ENCODE peak calls at places on chromosomes 12 and 14, in seven cellular contexts. One of them, this sample, is unnamed.

GRCh38 chr12:76464636-76465166 is 94.9 kb downstream of the OSBPL8 start:
- DNase-seq in GM04503: no peak
- DNase-seq in upper lobe of right lung: no peak
- DNase-seq in GF-D8: no peak
- DNase-seq in tibial artery: no peak
- DNase-seq in WTC11: no peak
- DNase-seq in KBM-7: no peak
- DNase-seq in this sample: no peak

GRCh38 chr12:43776498-43776897 is 17.7 kb downstream of the IRAK4 start:
- DNase-seq in GM04503: no peak
- DNase-seq in WTC11: no peak
- DNase-seq in KBM-7: peak
- DNase-seq in GF-D8: no peak
- DNase-seq in tibial artery: no peak
- DNase-seq in upper lobe of right lung: no peak
- DNase-seq in this sample: no peak

GRCh38 chr14:68986926-68987652 is 8.0 kb upstream of the ACTN1 start:
- DNase-seq in upper lobe of right lung: no peak
- DNase-seq in tibial artery: no peak
- DNase-seq in GF-D8: no peak
- DNase-seq in WTC11: no peak
- DNase-seq in KBM-7: no peak
- DNase-seq in GM04503: no peak
- DNase-seq in this sample: no peak

GRCh38 chr12:100339071-100339470 is 17.8 kb upstream of the SLC17A8 start:
- DNase-seq in upper lobe of right lung: no peak
- DNase-seq in GM04503: no peak
- DNase-seq in tibial artery: no peak
- DNase-seq in WTC11: no peak
- DNase-seq in GF-D8: no peak
- DNase-seq in KBM-7: no peak
- DNase-seq in this sample: no peak

GRCh38 chr12:99436584-99436983 is 211.0 kb upstream of the GARIN6 start:
- DNase-seq in WTC11: no peak
- DNase-seq in GM04503: no peak
- DNase-seq in tibial artery: no peak
- DNase-seq in GF-D8: no peak
- DNase-seq in upper lobe of right lung: no peak
- DNase-seq in KBM-7: no peak
- DNase-seq in this sample: no peak

GRCh38 chr14:105026789-105027563 is 6.1 kb upstream of the CDCA4 start:
- DNase-seq in KBM-7: peak
- DNase-seq in GM04503: no peak
- DNase-seq in WTC11: no peak
- DNase-seq in tibial artery: no peak
- DNase-seq in GF-D8: no peak
- DNase-seq in upper lobe of right lung: no peak
- DNase-seq in this sample: no peak

GRCh38 chr14:54568821-54569591 is 2.1 kb downstream of the SAMD4A start:
- DNase-seq in upper lobe of right lung: no peak
- DNase-seq in KBM-7: no peak
- DNase-seq in GF-D8: no peak
- DNase-seq in tibial artery: peak
- DNase-seq in GM04503: no peak
- DNase-seq in WTC11: no peak
- DNase-seq in this sample: no peak

GRCh38 chr12:105474672-105475071 is 144.2 kb downstream of the C12orf75 start:
- DNase-seq in tibial artery: no peak
- DNase-seq in WTC11: no peak
- DNase-seq in GF-D8: no peak
- DNase-seq in KBM-7: peak
- DNase-seq in GM04503: no peak
- DNase-seq in upper lobe of right lung: no peak
- DNase-seq in this sample: no peak

GRCh38 chr12:62817556-62818271 is 117.2 kb downstream of the PPM1H start:
- DNase-seq in KBM-7: peak
- DNase-seq in GF-D8: no peak
- DNase-seq in upper lobe of right lung: no peak
- DNase-seq in tibial artery: no peak
- DNase-seq in WTC11: no peak
- DNase-seq in GM04503: no peak
- DNase-seq in this sample: no peak

GRCh38 chr12:101697930-101698781 is 716 bp downstream of the CHPT1 start:
- DNase-seq in tibial artery: peak
- DNase-seq in GM04503: no peak
- DNase-seq in GF-D8: peak
- DNase-seq in KBM-7: peak
- DNase-seq in WTC11: no peak
- DNase-seq in upper lobe of right lung: peak
- DNase-seq in this sample: peak

GRCh38 chr12:4643747-4644146 is 5.1 kb downstream of the AKAP3 start:
- DNase-seq in KBM-7: no peak
- DNase-seq in GM04503: no peak
- DNase-seq in upper lobe of right lung: no peak
- DNase-seq in tibial artery: no peak
- DNase-seq in GF-D8: no peak
- DNase-seq in WTC11: no peak
- DNase-seq in this sample: no peak

GRCh38 chr14:50452979-50453705 is 56.5 kb upstream of the CDKL1 start:
- DNase-seq in tibial artery: no peak
- DNase-seq in GF-D8: no peak
- DNase-seq in GM04503: peak
- DNase-seq in upper lobe of right lung: no peak
- DNase-seq in KBM-7: no peak
- DNase-seq in WTC11: no peak
- DNase-seq in this sample: no peak

GRCh38 chr12:96140110-96140509 is 54.1 kb upstream of the ELK3 start:
- DNase-seq in WTC11: no peak
- DNase-seq in GM04503: peak
- DNase-seq in tibial artery: no peak
- DNase-seq in upper lobe of right lung: no peak
- DNase-seq in GF-D8: no peak
- DNase-seq in KBM-7: no peak
- DNase-seq in this sample: no peak

GRCh38 chr12:102806110-102806509 is 110.9 kb downstream of the PAH start:
- DNase-seq in upper lobe of right lung: no peak
- DNase-seq in GF-D8: no peak
- DNase-seq in KBM-7: no peak
- DNase-seq in tibial artery: no peak
- DNase-seq in GM04503: no peak
- DNase-seq in WTC11: no peak
- DNase-seq in this sample: no peak

This sample was measured in body of pancreas.